ENCODE peak calls at places on chromosomes 16 and 17, in ten cellular contexts. I is T-helper 2 cell; E is activated CD4-positive, alpha-beta memory T cell treated with anti-CD3 and anti-CD28 coated beads, Interleukin-2, amount 10 ng/mL, durations not matched to agents 7 days and 5 days; N is astrocyte of the spinal cord; W is stimulated activated CD4-positive, alpha-beta T cell treated with anti-CD3 and anti-CD28 coated beads, Interleukin-1b, Interleukin-23, amount 100 ng/mL, for 24 hours; Z is aorta; M is GM04503; Y is body of pancreas; S is stimulated activated naive CD8-positive, alpha-beta T cell treated with anti-CD3 and anti-CD28 coated beads, Interleukin-15, amount 100 ng/mL, for 72 hours; J is H7. K is an unnamed sample.

GRCh38 chr16:57092786-57093301 is 461 bp downstream of the CPNE2 start:
- DNase-seq in I (peak; percentile 29), E (peak; percentile 50), N (no peak), W (peak; percentile 24), Z (peak; percentile 65), M (no peak), Y (peak; percentile 62), S (peak; percentile 54), J (peak; percentile 94), K (peak; percentile 55)

GRCh38 chr16:80105160-80105559 is 435.6 kb upstream of the DYNLRB2 start:
- DNase-seq in I (no peak), E (no peak), N (peak; percentile 36), W (no peak), Z (no peak), M (no peak), Y (no peak), S (no peak), J (no peak), K (no peak)

GRCh38 chr17:70054961-70055360 is 20.1 kb upstream of the KCNJ16 start:
- DNase-seq in I (no peak), E (no peak), N (no peak), W (no peak), Z (no peak), M (no peak), Y (no peak), S (no peak), J (no peak), K (no peak)

GRCh38 chr16:70493863-70494770 is 29.2 kb downstream of the COG4 start:
- DNase-seq in I (no peak), E (no peak), N (no peak), W (no peak), Z (no peak), M (no peak), Y (no peak), S (no peak), J (no peak), K (no peak)

GRCh38 chr16:87342504-87342903 is 25.3 kb upstream of the C16orf95 start:
- DNase-seq in I (no peak), E (no peak), N (no peak), W (no peak), Z (no peak), M (no peak), Y (no peak), S (no peak), J (no peak), K (no peak)

GRCh38 chr16:57801098-57801855 is 1.0 kb downstream of the KIFC3 start:
- DNase-seq in I (no peak), E (no peak), N (peak; percentile 68), W (no peak), Z (no peak), M (peak; percentile 42), Y (no peak), S (no peak), J (peak; percentile 56), K (no peak)

GRCh38 chr17:65783845-65784334 is 222.4 kb upstream of the AXIN2 start:
- DNase-seq in I (no peak), E (no peak), N (peak; percentile 95), W (no peak), Z (no peak), M (peak; percentile 77), Y (no peak), S (no peak), J (no peak), K (no peak)

GRCh38 chr16:47197536-47198179 is 53.9 kb upstream of the NETO2 start:
- DNase-seq in I (no peak), E (no peak), N (no peak), W (no peak), Z (no peak), M (peak; percentile 16), Y (no peak), S (no peak), J (no peak), K (no peak)

GRCh38 chr17:81401727-81402529 is 6.7 kb downstream of the BAHCC1 start:
- DNase-seq in I (no peak), E (no peak), N (no peak), W (no peak), Z (no peak), M (no peak), Y (peak; percentile 43), S (no peak), J (peak; percentile 90), K (peak; percentile 87)

GRCh38 chr17:18314059-18314730 is 599 bp downstream of the TOP3A start:
- DNase-seq in I (no peak), E (no peak), N (peak; percentile 21), W (no peak), Z (peak; percentile 47), M (no peak), Y (no peak), S (no peak), J (no peak), K (no peak)

GRCh38 chr17:4492762-4493561 is 5.7 kb upstream of the SPNS2 start:
- DNase-seq in I (no peak), E (peak; percentile 46), N (no peak), W (no peak), Z (no peak), M (no peak), Y (peak; percentile 56), S (no peak), J (peak; percentile 95), K (peak; percentile 95)

GRCh38 chr17:38459556-38459955 is 31.3 kb downstream of the ARHGAP23 start:
- DNase-seq in I (no peak), E (no peak), N (no peak), W (no peak), Z (no peak), M (no peak), Y (no peak), S (no peak), J (no peak), K (no peak)

GRCh38 chr16:3640632-3641501 is 13.6 kb upstream of the DNASE1 start:
- DNase-seq in I (no peak), E (peak; percentile 11), N (no peak), W (no peak), Z (no peak), M (no peak), Y (no peak), S (no peak), J (peak; percentile 68), K (no peak)

GRCh38 chr16:87764600-87765472 is 950 bp downstream of the KLHDC4 start:
- DNase-seq in I (peak; percentile 17), E (peak; percentile 58), N (no peak), W (no peak), Z (no peak), M (no peak), Y (no peak), S (peak; percentile 19), J (no peak), K (no peak)

GRCh38 chr17:70116919-70117318 is 41.9 kb downstream of the KCNJ16 start:
- DNase-seq in I (no peak), E (no peak), N (no peak), W (no peak), Z (no peak), M (no peak), Y (no peak), S (no peak), J (no peak), K (no peak)

GRCh38 chr16:12646490-12647274 is 157.0 kb downstream of the CPPED1 start:
- DNase-seq in I (no peak), E (peak; percentile 36), N (no peak), W (peak; percentile 2), Z (no peak), M (no peak), Y (peak; percentile 7), S (peak; percentile 31), J (no peak), K (no peak)

GRCh38 chr17:58416937-58417299 is 416 bp downstream of the RNF43 start:
- DNase-seq in I (no peak), E (no peak), N (no peak), W (no peak), Z (no peak), M (no peak), Y (no peak), S (no peak), J (peak; percentile 13), K (no peak)

GRCh38 chr16:71479420-71479819 is 9.7 kb downstream of the ZNF19 start:
- DNase-seq in I (no peak), E (no peak), N (peak; percentile 30), W (no peak), Z (no peak), M (no peak), Y (peak; percentile 13), S (no peak), J (peak; percentile 59), K (peak; percentile 53)

GRCh38 chr16:27287051-27287811 is 18.7 kb upstream of the NSMCE1 start:
- DNase-seq in I (no peak), E (no peak), N (no peak), W (no peak), Z (no peak), M (no peak), Y (no peak), S (no peak), J (no peak), K (no peak)

GRCh38 chr16:87784812-87785211 is 19.0 kb upstream of the KLHDC4 start:
- DNase-seq in I (no peak), E (no peak), N (no peak), W (no peak), Z (no peak), M (no peak), Y (peak; percentile 43), S (no peak), J (no peak), K (no peak)